ENCODE peak calls at places on chromosomes 2 and 18, in four cellular contexts. N is hypothalamus, W is iris pigment epithelial cell, Y is astrocyte of the cerebellum. I is an unnamed sample.
A peak's percentile ranks its signal among the peaks of the same experiment; 100 is the strongest.

GRCh38 chr2:130766037-130766436 is 10.7 kb downstream of the AMER3 start:
- DNase-seq in N (no peak), W (no peak), Y (no peak), I (no peak)

GRCh38 chr2:37570773-37571570 is 100.5 kb downstream of the CDC42EP3 start:
- DNase-seq in N (no peak), W (peak; percentile 94), Y (no peak), I (peak; percentile 85)

GRCh38 chr2:12637754-12638153 is 79.0 kb upstream of the TRIB2 start:
- DNase-seq in N (no peak), W (peak; percentile 29), Y (no peak), I (no peak)

GRCh38 chr18:43563780-43564179 is 286.5 kb upstream of the SYT4 start:
- DNase-seq in N (no peak), W (peak; percentile 46), Y (peak; percentile 18), I (no peak)

GRCh38 chr2:106745468-106745867 is 140.5 kb downstream of the ST6GAL2 start:
- DNase-seq in N (no peak), W (no peak), Y (no peak), I (no peak)

GRCh38 chr2:240629419-240629967 is 4.2 kb downstream of the GPR35 start:
- DNase-seq in N (no peak), W (no peak), Y (no peak), I (no peak)

GRCh38 chr2:715847-716573 is 38.8 kb upstream of the TMEM18 start:
- DNase-seq in N (no peak), W (peak; percentile 9), Y (no peak), I (no peak)

GRCh38 chr18:50879302-50880107 is 587 bp downstream of the ME2 start:
- DNase-seq in N (peak; percentile 62), W (peak; percentile 70), Y (no peak), I (peak; percentile 47)

GRCh38 chr2:218517434-218518206 is 50.5 kb downstream of the USP37 start:
- DNase-seq in N (no peak), W (peak; percentile 32), Y (no peak), I (peak; percentile 21)

GRCh38 chr2:241094172-241094571 is 7.9 kb downstream of the MTERF4 start:
- DNase-seq in N (no peak), W (no peak), Y (no peak), I (no peak)

GRCh38 chr2:65050931-65051330 is 5.3 kb upstream of the CEP68 start:
- DNase-seq in N (no peak), W (peak; percentile 30), Y (no peak), I (no peak)

GRCh38 chr18:5972298-5972697 is 77.0 kb upstream of the TMEM200C start:
- DNase-seq in N (no peak), W (no peak), Y (no peak), I (no peak)

GRCh38 chr2:168521342-168521741 is 65.3 kb downstream of the CERS6 start:
- DNase-seq in N (no peak), W (peak; percentile 51), Y (no peak), I (no peak)

GRCh38 chr2:230757476-230757875 is 44.8 kb downstream of the CAB39 start:
- DNase-seq in N (no peak), W (peak; percentile 64), Y (no peak), I (no peak)